ENCODE peak calls at places on chromosomes 1 and 21, in six cellular contexts. One of them, this sample, is unnamed. For H3K4me1, the result is how much of the 10 kb centered on the place peaks cover.

GRCh38 chr1:55369474-55369873 is 154.3 kb upstream of the USP24 start:
- DNase-seq in MM.1S: no peak
- DNase-seq in right lobe of liver: no peak
- DNase-seq in PC-9: no peak
- DNase-seq in ascending aorta: no peak
- DNase-seq in ovary: no peak
- DNase-seq in this sample: no peak

GRCh38 chr21:25895565-25896205 is 160.9 kb downstream of the GABPA start:
- DNase-seq in MM.1S: peak
- DNase-seq in right lobe of liver: no peak
- DNase-seq in PC-9: no peak
- DNase-seq in ascending aorta: no peak
- DNase-seq in ovary: no peak
- DNase-seq in this sample: no peak

GRCh38 chr1:182707116-182707515 is 22.7 kb upstream of the RGS8 start:
- DNase-seq in MM.1S: no peak
- DNase-seq in right lobe of liver: peak
- DNase-seq in PC-9: no peak
- DNase-seq in ascending aorta: no peak
- DNase-seq in ovary: peak
- DNase-seq in this sample: no peak

GRCh38 chr21:44199448-44199847 is 41.3 kb downstream of the ICOSLG start:
- DNase-seq in MM.1S: peak
- DNase-seq in right lobe of liver: no peak
- DNase-seq in PC-9: no peak
- DNase-seq in ascending aorta: no peak
- DNase-seq in ovary: no peak
- DNase-seq in this sample: no peak

GRCh38 chr1:111789077-111789476 is 33.4 kb downstream of the DDX20 start:
- DNase-seq in MM.1S: no peak
- DNase-seq in right lobe of liver: no peak
- DNase-seq in PC-9: no peak
- DNase-seq in ascending aorta: no peak
- DNase-seq in ovary: no peak
- DNase-seq in this sample: no peak

GRCh38 chr1:100452641-100453040 is 85.3 kb upstream of the GPR88 start:
- DNase-seq in MM.1S: peak
- DNase-seq in right lobe of liver: no peak
- DNase-seq in PC-9: no peak
- DNase-seq in ascending aorta: no peak
- DNase-seq in ovary: no peak
- DNase-seq in this sample: no peak

GRCh38 chr1:200973937-200974657 is 49.4 kb downstream of the KIF21B start:
- DNase-seq in MM.1S: no peak
- DNase-seq in right lobe of liver: no peak
- DNase-seq in PC-9: no peak
- DNase-seq in ascending aorta: no peak
- DNase-seq in ovary: no peak
- DNase-seq in this sample: no peak

GRCh38 chr1:119827010-119827409 is 15.8 kb upstream of the REG4 start:
- DNase-seq in MM.1S: no peak
- DNase-seq in right lobe of liver: no peak
- DNase-seq in PC-9: no peak
- DNase-seq in ascending aorta: no peak
- DNase-seq in ovary: no peak
- DNase-seq in this sample: no peak

GRCh38 chr21:28089599-28090421 is 902.9 kb downstream of the LTN1 start:
- DNase-seq in MM.1S: no peak
- DNase-seq in right lobe of liver: no peak
- DNase-seq in PC-9: peak
- DNase-seq in ascending aorta: no peak
- DNase-seq in ovary: no peak
- DNase-seq in this sample: no peak

GRCh38 chr1:4527819-4528218 is 126.6 kb upstream of the AJAP1 start:
- DNase-seq in MM.1S: no peak
- DNase-seq in right lobe of liver: no peak
- DNase-seq in PC-9: no peak
- DNase-seq in ascending aorta: no peak
- DNase-seq in ovary: no peak
- DNase-seq in this sample: no peak

GRCh38 chr1:56477164-56478111 is 101.9 kb downstream of the PLPP3 start:
- DNase-seq in MM.1S: no peak
- DNase-seq in right lobe of liver: peak
- DNase-seq in PC-9: no peak
- DNase-seq in ascending aorta: no peak
- DNase-seq in ovary: peak
- DNase-seq in this sample: peak

GRCh38 chr1:15680131-15680530 is 4.0 kb upstream of the PLEKHM2 start:
- DNase-seq in MM.1S: no peak
- DNase-seq in right lobe of liver: no peak
- DNase-seq in PC-9: peak
- DNase-seq in ascending aorta: no peak
- DNase-seq in ovary: no peak
- DNase-seq in this sample: no peak

GRCh38 chr1:95117207-95118018 is at the start of gene TLCD4:
- DNase-seq in MM.1S: peak
- DNase-seq in right lobe of liver: peak
- DNase-seq in PC-9: peak
- DNase-seq in ascending aorta: no peak
- DNase-seq in ovary: peak
- DNase-seq in this sample: peak

GRCh38 chr1:225573216-225573615 is 79.7 kb downstream of the ENAH start:
- DNase-seq in MM.1S: no peak
- DNase-seq in right lobe of liver: no peak
- DNase-seq in PC-9: no peak
- DNase-seq in ascending aorta: no peak
- DNase-seq in ovary: no peak
- DNase-seq in this sample: no peak

GRCh38 chr1:149844096-149844495 is 55.3 kb upstream of the BOLA1 start:
- DNase-seq in MM.1S: peak
- DNase-seq in right lobe of liver: no peak
- DNase-seq in PC-9: no peak
- DNase-seq in ascending aorta: no peak
- DNase-seq in ovary: no peak
- DNase-seq in this sample: no peak

GRCh38 chr1:228014235-228014930 is 7.6 kb downstream of the WNT3A start:
- DNase-seq in MM.1S: no peak
- DNase-seq in right lobe of liver: no peak
- DNase-seq in PC-9: no peak
- DNase-seq in ascending aorta: no peak
- DNase-seq in ovary: no peak
- DNase-seq in this sample: no peak

GRCh38 chr1:56908619-56909340 is 54.2 kb downstream of the C8A start:
- DNase-seq in MM.1S: peak
- DNase-seq in right lobe of liver: no peak
- DNase-seq in PC-9: no peak
- DNase-seq in ascending aorta: no peak
- DNase-seq in ovary: no peak
- DNase-seq in this sample: no peak

GRCh38 chr1:223670458-223671159 is 5.1 kb upstream of the CAPN8 start:
- DNase-seq in MM.1S: peak
- DNase-seq in right lobe of liver: peak
- DNase-seq in PC-9: peak
- DNase-seq in ascending aorta: no peak
- DNase-seq in ovary: no peak
- DNase-seq in this sample: no peak

GRCh38 chr1:106831511-106831910 is 225.0 kb upstream of the PRMT6 start:
- DNase-seq in MM.1S: no peak
- DNase-seq in right lobe of liver: no peak
- DNase-seq in PC-9: no peak
- DNase-seq in ascending aorta: no peak
- DNase-seq in ovary: no peak
- DNase-seq in this sample: no peak

GRCh38 chr1:118223426-118223825 is 38.4 kb upstream of the SPAG17 start:
- DNase-seq in MM.1S: peak
- DNase-seq in right lobe of liver: no peak
- DNase-seq in PC-9: no peak
- DNase-seq in ascending aorta: no peak
- DNase-seq in ovary: no peak
- DNase-seq in this sample: no peak

GRCh38 chr21:45417951-45418300 is 13.0 kb downstream of the COL18A1 start:
- DNase-seq in MM.1S: no peak
- DNase-seq in right lobe of liver: peak
- DNase-seq in PC-9: no peak
- DNase-seq in ascending aorta: no peak
- DNase-seq in ovary: no peak
- DNase-seq in this sample: peak

GRCh38 chr1:157249326-157249725 is 111.1 kb upstream of the ETV3 start:
- DNase-seq in MM.1S: no peak
- DNase-seq in right lobe of liver: no peak
- DNase-seq in PC-9: no peak
- DNase-seq in ascending aorta: no peak
- DNase-seq in ovary: no peak
- DNase-seq in this sample: no peak

GRCh38 chr1:201886103-201886885 is 2.4 kb upstream of the SHISA4 start:
- DNase-seq in MM.1S: no peak
- DNase-seq in right lobe of liver: no peak
- DNase-seq in PC-9: no peak
- DNase-seq in ascending aorta: no peak
- DNase-seq in ovary: no peak
- DNase-seq in this sample: peak

GRCh38 chr21:42621828-42622199 is 31.6 kb upstream of the PDE9A start:
- DNase-seq in MM.1S: no peak
- DNase-seq in right lobe of liver: no peak
- DNase-seq in PC-9: no peak
- DNase-seq in ascending aorta: no peak
- DNase-seq in ovary: no peak
- DNase-seq in this sample: no peak

GRCh38 chr1:167105841-167106461 is 12.1 kb downstream of the STYXL2 start:
- DNase-seq in MM.1S: no peak
- DNase-seq in right lobe of liver: no peak
- DNase-seq in PC-9: no peak
- DNase-seq in ascending aorta: no peak
- DNase-seq in ovary: no peak
- DNase-seq in this sample: no peak

DNA sequence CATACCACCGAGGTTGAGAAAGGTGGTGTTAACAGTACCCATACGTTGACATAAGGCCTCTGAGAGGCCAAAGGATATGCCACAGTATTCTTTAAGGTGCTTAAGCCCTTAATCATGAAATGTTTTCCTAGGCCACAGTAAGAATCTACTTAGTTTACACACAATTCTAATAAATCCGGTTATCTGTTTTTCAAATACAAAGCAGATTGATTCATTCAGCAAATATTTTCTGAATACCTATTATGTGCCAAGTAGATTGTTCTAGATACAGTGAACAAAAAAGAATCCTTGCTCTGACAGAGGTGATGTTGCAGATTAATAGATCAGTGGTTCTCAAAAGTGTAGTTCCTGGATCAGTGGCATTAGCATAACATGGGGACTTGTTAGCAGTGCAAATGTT is 61.5 kb downstream of the NFIA start:
- DNase-seq in MM.1S: no peak
- DNase-seq in right lobe of liver: no peak
- DNase-seq in PC-9: no peak
- DNase-seq in ascending aorta: no peak
- DNase-seq in ovary: no peak
- DNase-seq in this sample: no peak
- H3K4me1 ChIP-seq in MM.1S: under half
- H3K4me1 ChIP-seq in right lobe of liver: under half
- H3K4me1 ChIP-seq in PC-9: half or more
- H3K4me1 ChIP-seq in ascending aorta: under half
- H3K4me1 ChIP-seq in ovary: under half
- H3K4me1 ChIP-seq in this sample: under half

DNA sequence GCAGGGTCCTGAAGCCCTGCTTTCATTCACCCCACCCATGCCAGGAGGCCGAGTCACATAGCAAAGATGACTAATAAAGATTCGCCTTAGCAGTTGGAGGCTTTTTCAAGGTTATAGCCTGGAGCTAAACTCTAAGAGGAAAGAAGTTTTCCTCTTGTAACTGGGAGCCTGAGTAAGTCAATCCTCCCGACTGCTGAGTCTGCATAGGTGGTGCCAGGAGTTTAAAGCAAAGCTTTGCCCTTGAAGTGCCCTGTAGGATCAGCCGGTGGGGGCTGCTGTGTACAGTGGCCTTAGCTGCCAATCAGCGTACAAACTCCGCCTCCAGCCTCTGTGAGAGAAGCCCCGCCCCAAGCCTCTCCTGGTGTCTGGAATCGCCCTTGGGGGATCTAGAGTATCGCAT is 147.5 kb upstream of the SPATA6 start:
- DNase-seq in MM.1S: no peak
- DNase-seq in right lobe of liver: no peak
- DNase-seq in PC-9: peak
- DNase-seq in ascending aorta: no peak
- DNase-seq in ovary: no peak
- DNase-seq in this sample: no peak
- H3K4me3 ChIP-seq in MM.1S: no peak
- H3K4me3 ChIP-seq in right lobe of liver: no peak
- H3K4me3 ChIP-seq in PC-9: no peak
- H3K4me3 ChIP-seq in ascending aorta: peak
- H3K4me3 ChIP-seq in ovary: no peak
- H3K4me3 ChIP-seq in this sample: peak

DNA sequence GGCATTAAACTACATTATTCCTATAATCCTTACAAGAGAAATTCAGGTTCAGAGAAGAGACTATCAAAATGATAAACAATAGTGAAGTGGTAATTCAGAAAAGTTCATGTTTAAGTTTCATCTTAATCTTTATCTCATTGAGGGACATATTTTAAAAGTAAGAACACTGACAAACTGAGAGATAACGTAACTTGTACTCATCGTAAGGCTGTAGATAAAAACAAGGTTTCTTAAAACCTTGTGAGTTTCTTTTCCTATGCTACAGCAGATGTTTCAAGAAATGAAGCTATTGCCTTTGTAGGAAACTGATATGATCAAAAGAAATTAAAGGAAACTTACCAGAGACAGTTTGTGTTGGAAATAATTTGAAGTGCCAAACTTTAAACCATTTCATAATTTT is 65.0 kb downstream of the RERE start:
- DNase-seq in MM.1S: no peak
- DNase-seq in right lobe of liver: no peak
- DNase-seq in PC-9: no peak
- DNase-seq in ascending aorta: no peak
- DNase-seq in ovary: no peak
- DNase-seq in this sample: no peak
- H3K4me1 ChIP-seq in MM.1S: under half
- H3K4me1 ChIP-seq in right lobe of liver: under half
- H3K4me1 ChIP-seq in PC-9: under half
- H3K4me1 ChIP-seq in ascending aorta: under half
- H3K4me1 ChIP-seq in ovary: under half
- H3K4me1 ChIP-seq in this sample: under half

DNA sequence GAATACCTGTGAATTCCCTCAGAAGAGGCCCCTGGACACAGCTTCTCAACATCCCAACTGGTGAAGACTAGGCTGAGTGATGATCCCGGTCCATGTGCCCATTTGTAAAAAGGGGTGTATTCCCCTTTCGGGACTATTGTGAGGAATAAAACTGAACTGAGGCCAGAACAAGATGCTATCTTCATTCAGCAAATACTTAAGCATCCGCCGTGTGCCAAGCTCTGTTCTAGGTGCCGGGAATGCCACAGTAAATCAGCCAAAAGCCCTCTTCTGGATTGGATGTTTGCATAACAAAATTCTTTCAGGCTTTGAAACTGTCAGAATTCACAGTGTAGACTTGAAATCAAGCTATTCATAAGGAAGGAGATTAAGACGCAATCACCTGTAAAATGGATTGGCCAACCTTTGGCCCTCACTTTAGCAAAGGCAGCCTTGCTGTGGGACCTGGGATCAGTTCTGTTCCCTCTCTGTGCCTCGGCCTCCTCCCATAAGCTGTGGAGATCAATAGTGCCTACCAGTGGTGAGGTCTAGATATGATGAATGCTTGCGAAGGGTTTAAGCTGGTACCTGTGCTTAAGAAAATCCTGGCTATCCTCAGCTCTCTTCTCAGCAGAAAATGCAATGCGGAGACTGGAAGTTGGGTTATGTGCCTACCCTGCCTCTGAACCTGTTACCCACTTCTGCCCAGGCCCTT is 1.8 kb downstream of the ALPL start:
- DNase-seq in MM.1S: no peak
- DNase-seq in right lobe of liver: no peak
- DNase-seq in PC-9: no peak
- DNase-seq in ascending aorta: no peak
- DNase-seq in ovary: no peak
- DNase-seq in this sample: no peak
- H3K4me3 ChIP-seq in MM.1S: no peak
- H3K4me3 ChIP-seq in right lobe of liver: no peak
- H3K4me3 ChIP-seq in PC-9: no peak
- H3K4me3 ChIP-seq in ascending aorta: no peak
- H3K4me3 ChIP-seq in ovary: no peak
- H3K4me3 ChIP-seq in this sample: no peak